ENCODE peak calls at places on chromosome 10, in seven cellular contexts. I, U, Y, Z, A, V and J are unnamed samples.
A peak's percentile ranks its signal among the peaks of the same experiment; 100 is the strongest.

GRCh38 chr10:125720002-125720382 is 483 bp downstream of the EDRF1 start:
- DNase-seq in I (no peak), U (no peak), Y (no peak), Z (no peak), A (peak; percentile 44), V (no peak), J (no peak)

GRCh38 chr10:63240807-63241206 is 107.7 kb downstream of the NRBF2 start:
- DNase-seq in I (no peak), U (no peak), Y (no peak), Z (no peak), A (no peak), V (no peak), J (no peak)

GRCh38 chr10:35470535-35470934 is 134.2 kb downstream of the CCNY start:
- DNase-seq in I (no peak), U (no peak), Y (no peak), Z (no peak), A (peak; percentile 40), V (no peak), J (peak; percentile 31)

GRCh38 chr10:132978542-132978941 is 36.2 kb upstream of the CFAP46 start:
- DNase-seq in I (no peak), U (no peak), Y (no peak), Z (no peak), A (no peak), V (peak; percentile 5), J (no peak)

GRCh38 chr10:1963341-1963740 is 226.0 kb upstream of the ADARB2 start:
- DNase-seq in I (no peak), U (no peak), Y (no peak), Z (no peak), A (no peak), V (no peak), J (no peak)

GRCh38 chr10:93123766-93124165 is 50.1 kb downstream of the CYP26A1 start:
- DNase-seq in I (no peak), U (no peak), Y (no peak), Z (no peak), A (no peak), V (no peak), J (no peak)

GRCh38 chr10:72790216-72790990 is 98.5 kb downstream of the MCU start:
- DNase-seq in I (no peak), U (no peak), Y (no peak), Z (no peak), A (no peak), V (no peak), J (no peak)

GRCh38 chr10:32298066-32298812 is 48.7 kb downstream of the EPC1 start:
- DNase-seq in I (peak; percentile 51), U (no peak), Y (no peak), Z (no peak), A (no peak), V (no peak), J (peak; percentile 40)

GRCh38 chr10:37703074-37703473 is 154.3 kb downstream of the ZNF248 start:
- DNase-seq in I (no peak), U (no peak), Y (no peak), Z (no peak), A (no peak), V (peak; percentile 15), J (no peak)

GRCh38 chr10:122199070-122199469 is 72.0 kb upstream of the BTBD16 start:
- DNase-seq in I (no peak), U (no peak), Y (no peak), Z (no peak), A (no peak), V (no peak), J (no peak)

GRCh38 chr10:76049581-76050290 is 618.3 kb downstream of the LRMDA start:
- DNase-seq in I (no peak), U (no peak), Y (no peak), Z (no peak), A (no peak), V (no peak), J (peak; percentile 8)

GRCh38 chr10:61939575-61940301 is 38.2 kb downstream of the ARID5B start:
- DNase-seq in I (peak; percentile 71), U (peak; percentile 38), Y (no peak), Z (no peak), A (no peak), V (no peak), J (peak; percentile 62)

GRCh38 chr10:52774600-52775106 is 2.1 kb upstream of the MBL2 start:
- DNase-seq in I (no peak), U (no peak), Y (no peak), Z (no peak), A (no peak), V (no peak), J (no peak)

GRCh38 chr10:127937069-127937468 is 30.2 kb downstream of the PTPRE start:
- DNase-seq in I (no peak), U (no peak), Y (no peak), Z (no peak), A (no peak), V (no peak), J (no peak)

GRCh38 chr10:3827266-3827665 is 42.3 kb upstream of the KLF6 start:
- DNase-seq in I (no peak), U (no peak), Y (no peak), Z (no peak), A (no peak), V (no peak), J (no peak)

GRCh38 chr10:8374334-8374733 is 319.8 kb downstream of the GATA3 start:
- DNase-seq in I (no peak), U (no peak), Y (no peak), Z (no peak), A (no peak), V (no peak), J (no peak)

GRCh38 chr10:71392791-71393781 is 3.6 kb upstream of the CDH23 start:
- DNase-seq in I (no peak), U (no peak), Y (no peak), Z (no peak), A (no peak), V (no peak), J (no peak)

GRCh38 chr10:132910186-132910880 is 32.0 kb downstream of the CFAP46 start:
- DNase-seq in I (no peak), U (no peak), Y (no peak), Z (peak; percentile 3), A (no peak), V (no peak), J (no peak)

GRCh38 chr10:88232029-88232895 is 350.9 kb downstream of the RNLS start:
- DNase-seq in I (peak; percentile 32), U (no peak), Y (no peak), Z (peak; percentile 42), A (no peak), V (no peak), J (no peak)

GRCh38 chr10:75461672-75462649 is 30.5 kb downstream of the LRMDA start:
- DNase-seq in I (no peak), U (no peak), Y (no peak), Z (no peak), A (no peak), V (no peak), J (no peak)

GRCh38 chr10:50216894-50217293 is 34.4 kb downstream of the ASAH2 start:
- DNase-seq in I (peak; percentile 12), U (no peak), Y (peak; percentile 71), Z (no peak), A (no peak), V (no peak), J (peak; percentile 10)

GRCh38 chr10:117684211-117684610 is 141.7 kb downstream of the EMX2 start:
- DNase-seq in I (no peak), U (no peak), Y (no peak), Z (no peak), A (no peak), V (no peak), J (no peak)

GRCh38 chr10:62384447-62385081 is 10.4 kb downstream of the ZNF365 start:
- DNase-seq in I (peak; percentile 8), U (no peak), Y (no peak), Z (no peak), A (no peak), V (no peak), J (no peak)

GRCh38 chr10:69360485-69361302 is 56.0 kb downstream of the TACR2 start:
- DNase-seq in I (peak; percentile 96), U (peak; percentile 87), Y (peak; percentile 32), Z (peak; percentile 81), A (no peak), V (peak; percentile 64), J (peak; percentile 91)

GRCh38 chr10:74875966-74876365 is 49.6 kb downstream of the KAT6B start:
- DNase-seq in I (no peak), U (no peak), Y (peak; percentile 4), Z (no peak), A (no peak), V (no peak), J (no peak)

GRCh38 chr10:818010-818409 is 113.5 kb downstream of the LARP4B start:
- DNase-seq in I (no peak), U (no peak), Y (no peak), Z (no peak), A (no peak), V (no peak), J (no peak)